ENCODE peak calls at places on chromosomes 3 and 15, in four cellular contexts. J is astrocyte of the spinal cord, C is ecto neural progenitor cell, S is activated gamma-delta T cell. P is an unnamed sample.
A peak's percentile ranks its signal among the peaks of the same experiment; 100 is the strongest.

GRCh38 chr3:72481542-72481941 is 366.7 kb downstream of the SHQ1 start:
- DNase-seq in J (no peak), S (no peak), C (no peak), P (no peak)

GRCh38 chr15:82129769-82130168 is 84.0 kb upstream of the MEX3B start:
- DNase-seq in S (no peak), C (no peak), J (peak; percentile 91), P (no peak)

GRCh38 chr3:57434041-57434440 is 110.1 kb downstream of the DNAH12 start:
- DNase-seq in S (no peak), C (no peak), J (peak; percentile 59), P (no peak)

GRCh38 chr3:71847794-71848193 is 62.8 kb upstream of the PROK2 start:
- DNase-seq in S (no peak), J (no peak), C (no peak), P (no peak)

GRCh38 chr3:23601020-23601822 is 204.5 kb upstream of the UBE2E1 start:
- DNase-seq in C (no peak), J (peak; percentile 48), S (no peak), P (no peak)

GRCh38 chr3:157103860-157104259 is 56.1 kb downstream of the CCNL1 start:
- DNase-seq in C (no peak), J (no peak), S (no peak), P (no peak)

GRCh38 chr15:101148166-101148880 is 103.5 kb downstream of the CHSY1 start:
- DNase-seq in S (no peak), C (no peak), J (no peak), P (no peak)

GRCh38 chr3:13215940-13216546 is 142.8 kb upstream of the IQSEC1 start:
- DNase-seq in J (peak; percentile 60), C (no peak), S (no peak), P (no peak)

GRCh38 chr15:28984421-28985375 is 98.9 kb downstream of the APBA2 start:
- DNase-seq in C (peak; percentile 81), J (peak; percentile 68), S (no peak), P (no peak)

GRCh38 chr3:53253707-53254106 is 2.1 kb downstream of the TKT start:
- DNase-seq in S (no peak), C (no peak), J (no peak), P (no peak)

GRCh38 chr3:191919627-191920026 is 458.7 kb downstream of the PYDC2 start:
- DNase-seq in S (no peak), C (no peak), J (no peak), P (no peak)

GRCh38 chr3:18258492-18258891 is 166.6 kb downstream of the SATB1 start:
- DNase-seq in J (no peak), S (no peak), C (no peak), P (no peak)

GRCh38 chr3:142998439-142998838 is 2.9 kb upstream of the U2SURP start:
- DNase-seq in C (no peak), J (no peak), S (no peak), P (no peak)

GRCh38 chr3:150367771-150368170 is 40.3 kb upstream of the TSC22D2 start:
- DNase-seq in C (no peak), J (no peak), S (no peak), P (no peak)

GRCh38 chr15:43883571-43883970 is 56.8 kb downstream of the WDR76 start:
- DNase-seq in J (no peak), C (no peak), S (no peak), P (no peak)

GRCh38 chr15:64105113-64105704 is 9.4 kb downstream of the SNX1 start:
- DNase-seq in J (no peak), C (no peak), S (no peak), P (peak; percentile 59)

GRCh38 chr3:151916781-151917180 is 43.3 kb downstream of the SUCNR1 start:
- DNase-seq in S (no peak), C (no peak), J (no peak), P (no peak)

GRCh38 chr15:78325092-78325843 is 14.9 kb upstream of the CRABP1 start:
- DNase-seq in J (peak; percentile 29), S (no peak), C (peak; percentile 60), P (no peak)

GRCh38 chr15:70160267-70160666 is 62.5 kb upstream of the TLE3 start:
- DNase-seq in J (no peak), C (no peak), S (no peak), P (no peak)

GRCh38 chr15:61084944-61085367 is 144.1 kb downstream of the RORA start:
- DNase-seq in S (no peak), C (no peak), J (peak; percentile 17), P (no peak)

GRCh38 chr3:135503429-135504083 is 462.0 kb upstream of the PPP2R3A start:
- DNase-seq in J (peak; percentile 59), S (no peak), C (peak; percentile 90), P (peak; percentile 6)

GRCh38 chr3:50652709-50653108 is 22.0 kb upstream of the DOCK3 start:
- DNase-seq in S (no peak), C (no peak), J (no peak), P (no peak)

GRCh38 chr3:140767536-140767935 is 89.7 kb downstream of the TRIM42 start:
- DNase-seq in S (no peak), C (no peak), J (no peak), P (no peak)